ENCODE peak calls at places on chromosome 2, in four cellular contexts. One of them, this sample, is unnamed. For H3K9me3 and H3K4me1, the result is how much of the 10 kb centered on the place peaks cover.

GRCh38 chr2:161121622-161122021 is 38.6 kb upstream of the TANK start:
- DNase-seq in tibial nerve: no peak
- DNase-seq in transverse colon: no peak
- DNase-seq in right lobe of liver: no peak
- DNase-seq in this sample: no peak

GRCh38 chr2:63589148-63589972 is 597 bp downstream of the MDH1 start:
- DNase-seq in transverse colon: no peak
- DNase-seq in right lobe of liver: no peak
- DNase-seq in tibial nerve: no peak
- DNase-seq in this sample: peak

GRCh38 chr2:61962095-61962984 is 56.9 kb downstream of the COMMD1 start:
- DNase-seq in tibial nerve: no peak
- DNase-seq in transverse colon: peak
- DNase-seq in right lobe of liver: no peak
- DNase-seq in this sample: no peak

GRCh38 chr2:239952251-239952650 is 72.9 kb downstream of the NDUFA10 start:
- DNase-seq in transverse colon: no peak
- DNase-seq in right lobe of liver: no peak
- DNase-seq in tibial nerve: no peak
- DNase-seq in this sample: no peak

GRCh38 chr2:46413631-46414030 is 65.7 kb upstream of the TMEM247 start:
- DNase-seq in tibial nerve: no peak
- DNase-seq in transverse colon: no peak
- DNase-seq in right lobe of liver: no peak
- DNase-seq in this sample: no peak

GRCh38 chr2:32594573-32594972 is 33.3 kb upstream of the TTC27 start:
- DNase-seq in transverse colon: no peak
- DNase-seq in tibial nerve: no peak
- DNase-seq in right lobe of liver: no peak
- DNase-seq in this sample: no peak

GRCh38 chr2:152497481-152498052 is 162.6 kb downstream of the FMNL2 start:
- DNase-seq in transverse colon: no peak
- DNase-seq in tibial nerve: no peak
- DNase-seq in right lobe of liver: no peak
- DNase-seq in this sample: peak

GRCh38 chr2:240836781-240837467 is 16.9 kb upstream of the KIF1A start:
- DNase-seq in transverse colon: no peak
- DNase-seq in tibial nerve: no peak
- DNase-seq in right lobe of liver: no peak
- DNase-seq in this sample: no peak

GRCh38 chr2:46701152-46701551 is 214.5 kb downstream of the MCFD2 start:
- DNase-seq in transverse colon: no peak
- DNase-seq in tibial nerve: no peak
- DNase-seq in right lobe of liver: no peak
- DNase-seq in this sample: no peak

GRCh38 chr2:11499081-11499743 is 33.3 kb upstream of the E2F6 start:
- DNase-seq in right lobe of liver: no peak
- DNase-seq in tibial nerve: no peak
- DNase-seq in transverse colon: no peak
- DNase-seq in this sample: no peak

GRCh38 chr2:132804045-132804444 is 134.0 kb upstream of the LYPD1 start:
- DNase-seq in transverse colon: no peak
- DNase-seq in right lobe of liver: no peak
- DNase-seq in tibial nerve: no peak
- DNase-seq in this sample: peak

GRCh38 chr2:226903179-226903578 is 67.3 kb downstream of the RHBDD1 start:
- DNase-seq in right lobe of liver: no peak
- DNase-seq in transverse colon: no peak
- DNase-seq in tibial nerve: no peak
- DNase-seq in this sample: peak

GRCh38 chr2:121648611-121649401 is 456 bp downstream of the CLASP1 start:
- DNase-seq in transverse colon: peak
- DNase-seq in tibial nerve: peak
- DNase-seq in right lobe of liver: peak
- DNase-seq in this sample: peak

GRCh38 chr2:123453772-123454171 is 571.3 kb upstream of the CNTNAP5 start:
- DNase-seq in right lobe of liver: no peak
- DNase-seq in transverse colon: no peak
- DNase-seq in tibial nerve: no peak
- DNase-seq in this sample: no peak

GRCh38 chr2:152222975-152223638 is 47.5 kb upstream of the STAM2 start:
- DNase-seq in tibial nerve: peak
- DNase-seq in transverse colon: peak
- DNase-seq in right lobe of liver: no peak
- DNase-seq in this sample: peak

GRCh38 chr2:55371387-55371786 is 48.3 kb downstream of the CCDC88A start:
- DNase-seq in right lobe of liver: no peak
- DNase-seq in tibial nerve: no peak
- DNase-seq in transverse colon: no peak
- DNase-seq in this sample: no peak

GRCh38 chr2:207531024-207531411 is 1.3 kb downstream of the CREB1 start:
- DNase-seq in right lobe of liver: no peak
- DNase-seq in transverse colon: no peak
- DNase-seq in tibial nerve: no peak
- DNase-seq in this sample: no peak

GRCh38 chr2:239445771-239446524 is 45.1 kb upstream of the HDAC4 start:
- DNase-seq in transverse colon: no peak
- DNase-seq in tibial nerve: no peak
- DNase-seq in right lobe of liver: no peak
- DNase-seq in this sample: no peak

GRCh38 chr2:38898256-38898655 is 8.6 kb downstream of the ARHGEF33 start:
- DNase-seq in transverse colon: no peak
- DNase-seq in right lobe of liver: no peak
- DNase-seq in tibial nerve: no peak
- DNase-seq in this sample: no peak

GRCh38 chr2:71581015-71581414 is 127.7 kb downstream of the DYSF start:
- DNase-seq in tibial nerve: peak
- DNase-seq in transverse colon: no peak
- DNase-seq in right lobe of liver: no peak
- DNase-seq in this sample: no peak

GRCh38 chr2:62144689-62145477 is 51.0 kb upstream of the B3GNT2 start:
- DNase-seq in transverse colon: no peak
- DNase-seq in tibial nerve: no peak
- DNase-seq in right lobe of liver: no peak
- DNase-seq in this sample: no peak

GRCh38 chr2:45224996-45225380 is 215.7 kb upstream of the SIX2 start:
- DNase-seq in right lobe of liver: no peak
- DNase-seq in tibial nerve: no peak
- DNase-seq in transverse colon: no peak
- DNase-seq in this sample: no peak

GRCh38 chr2:102166189-102166845 is 20.5 kb upstream of the IL1RL2 start:
- DNase-seq in transverse colon: peak
- DNase-seq in right lobe of liver: no peak
- DNase-seq in tibial nerve: peak
- DNase-seq in this sample: peak

GRCh38 chr2:55482186-55482945 is 37.2 kb upstream of the CFAP36 start:
- DNase-seq in right lobe of liver: no peak
- DNase-seq in transverse colon: no peak
- DNase-seq in tibial nerve: no peak
- DNase-seq in this sample: peak

GRCh38 chr2:238847841-238848565 is at the start of gene TWIST2:
- DNase-seq in tibial nerve: peak
- DNase-seq in right lobe of liver: no peak
- DNase-seq in transverse colon: peak
- DNase-seq in this sample: peak

GRCh38 chr2:241509408-241509784 is 1.0 kb upstream of the STK25 start:
- DNase-seq in tibial nerve: no peak
- DNase-seq in right lobe of liver: no peak
- DNase-seq in transverse colon: no peak
- DNase-seq in this sample: no peak

GRCh38 chr2:231413921-231414476 is 18.5 kb downstream of the B3GNT7 start:
- DNase-seq in transverse colon: peak
- DNase-seq in right lobe of liver: no peak
- DNase-seq in tibial nerve: no peak
- DNase-seq in this sample: no peak

GRCh38 chr2:85717308-85718005 is 23.3 kb downstream of the GNLY start:
- DNase-seq in right lobe of liver: no peak
- DNase-seq in transverse colon: no peak
- DNase-seq in tibial nerve: no peak
- DNase-seq in this sample: no peak

GRCh38 chr2:173749315-173749714 is 215.9 kb downstream of the SP3 start:
- DNase-seq in transverse colon: no peak
- DNase-seq in tibial nerve: no peak
- DNase-seq in right lobe of liver: no peak
- DNase-seq in this sample: no peak

GRCh38 chr2:127175821-127176354 is 44.2 kb downstream of the CYP27C1 start:
- DNase-seq in transverse colon: peak
- DNase-seq in right lobe of liver: no peak
- DNase-seq in tibial nerve: peak
- DNase-seq in this sample: no peak

GRCh38 chr2:24658531-24659202 is 134.5 kb downstream of the PTRHD1 start:
- DNase-seq in tibial nerve: no peak
- DNase-seq in right lobe of liver: no peak
- DNase-seq in transverse colon: no peak
- DNase-seq in this sample: no peak

GRCh38 chr2:567865-568638 is 109.2 kb downstream of the TMEM18 start:
- DNase-seq in tibial nerve: peak
- DNase-seq in right lobe of liver: no peak
- DNase-seq in transverse colon: no peak
- DNase-seq in this sample: no peak
- H3K9me3 ChIP-seq in tibial nerve: under half
- H3K9me3 ChIP-seq in right lobe of liver: under half
- H3K9me3 ChIP-seq in transverse colon: under half
- H3K9me3 ChIP-seq in this sample: under half

GRCh38 chr2:10406016-10406415 is 42.1 kb downstream of the ODC1 start:
- DNase-seq in transverse colon: no peak
- DNase-seq in tibial nerve: no peak
- DNase-seq in right lobe of liver: no peak
- DNase-seq in this sample: no peak
- H3K4me1 ChIP-seq in transverse colon: half or more
- H3K4me1 ChIP-seq in tibial nerve: under half
- H3K4me1 ChIP-seq in right lobe of liver: under half
- H3K4me1 ChIP-seq in this sample: half or more

DNA sequence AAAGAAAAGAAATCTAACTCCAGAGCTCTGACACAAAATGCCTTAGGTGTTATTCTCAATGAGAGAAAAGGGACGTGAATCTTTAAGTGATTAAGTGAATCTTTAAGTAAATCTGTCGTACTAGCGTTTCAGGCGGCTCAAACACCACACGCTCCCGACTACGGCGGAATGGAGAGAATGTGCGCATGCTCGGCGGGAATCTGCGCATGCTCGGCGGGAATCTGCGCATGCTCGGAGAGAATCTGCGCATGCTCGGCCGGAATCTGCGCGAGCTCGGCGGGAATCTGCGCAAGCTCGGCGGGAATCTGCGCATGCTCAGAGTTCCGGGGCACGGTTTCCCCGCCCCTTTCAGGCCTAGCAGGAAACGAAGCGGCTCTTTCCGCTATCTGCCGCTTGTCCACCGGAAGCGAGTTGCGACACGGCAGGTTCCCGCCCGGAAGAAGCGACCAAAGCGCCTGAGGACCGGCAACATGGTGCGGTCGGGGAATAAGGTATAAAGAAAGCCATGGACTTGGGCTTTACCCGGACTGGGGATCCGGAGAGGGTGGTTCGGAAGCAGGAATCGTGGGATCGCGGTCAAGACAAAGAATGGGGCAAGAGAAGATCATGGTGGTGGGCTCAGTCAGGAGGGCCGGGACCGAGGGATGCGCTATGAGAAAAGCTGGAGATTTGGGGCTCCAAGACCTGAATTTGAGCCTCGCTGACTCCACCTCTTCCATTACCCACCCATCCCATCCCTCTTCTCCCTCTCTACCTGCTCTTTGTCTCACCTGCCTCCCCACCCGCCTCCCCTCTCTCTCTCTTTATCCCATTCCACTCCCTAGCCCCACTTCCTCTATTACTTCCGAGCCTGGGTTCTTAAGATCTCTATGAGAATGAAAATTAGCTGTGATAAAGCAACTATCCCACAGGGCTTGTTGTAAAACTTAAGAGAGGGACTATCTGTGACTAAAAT is at the start of gene XRCC5:
- DNase-seq in right lobe of liver: peak
- DNase-seq in tibial nerve: peak
- DNase-seq in transverse colon: peak
- DNase-seq in this sample: peak
- TF ChIP-seq POLR2A in right lobe of liver: peak
- TF ChIP-seq POLR2A in tibial nerve: peak
- TF ChIP-seq POLR2A in transverse colon: peak
- TF ChIP-seq POLR2A in this sample: peak

DNA sequence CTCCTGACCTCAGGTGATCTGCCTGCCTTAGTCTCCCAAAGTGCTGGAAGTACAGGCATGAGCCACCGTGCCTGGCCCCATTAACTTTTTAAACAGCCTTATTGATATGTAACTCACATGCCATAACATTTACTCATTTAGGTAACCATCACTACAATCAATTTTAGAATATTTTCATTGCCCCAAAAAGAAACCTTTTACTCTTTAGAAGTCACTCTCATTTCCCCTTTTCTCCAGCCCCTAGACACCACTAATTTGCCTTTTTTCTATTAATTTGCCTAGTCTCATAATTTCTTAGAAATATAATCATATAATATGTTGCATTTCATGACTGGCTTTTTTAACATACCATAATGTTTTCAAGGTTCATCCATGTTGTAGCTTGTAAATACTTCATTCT is 57.2 kb upstream of the TACR1 start:
- DNase-seq in right lobe of liver: no peak
- DNase-seq in tibial nerve: no peak
- DNase-seq in transverse colon: no peak
- DNase-seq in this sample: no peak
- H3K9me3 ChIP-seq in right lobe of liver: under half
- H3K9me3 ChIP-seq in tibial nerve: under half
- H3K9me3 ChIP-seq in transverse colon: under half
- H3K9me3 ChIP-seq in this sample: under half

This sample was measured in adrenal gland.